ENCODE peak calls at places on chromosomes 7 and 10, in eight cellular contexts. P, T, X, A, N, W, U and K are unnamed samples.

GRCh38 chr7:24337180-24337579 is 53.2 kb downstream of the NPY start:
- DNase-seq in T (no peak), X (no peak), P (no peak), W (no peak), A (no peak), U (no peak), N (no peak), K (no peak)

GRCh38 chr10:103554488-103555320 is 61.2 kb downstream of the NEURL1 start:
- DNase-seq in T (peak), P (no peak), A (peak), U (peak), X (peak), W (no peak), N (peak), K (no peak)

GRCh38 chr10:84845628-84846261 is 517.4 kb downstream of the CCSER2 start:
- DNase-seq in A (no peak), U (no peak), T (no peak), N (no peak), W (no peak), P (no peak), X (no peak), K (no peak)

GRCh38 chr7:42017356-42017986 is 219.5 kb downstream of the GLI3 start:
- DNase-seq in T (no peak), P (no peak), N (no peak), X (no peak), A (no peak), U (no peak), W (no peak), K (no peak)

GRCh38 chr7:150311711-150312110 is 11.4 kb upstream of the LRRC61 start:
- DNase-seq in X (no peak), U (no peak), P (no peak), N (peak), W (no peak), T (no peak), A (no peak), K (no peak)

GRCh38 chr7:90655566-90655965 is 59.4 kb downstream of the CDK14 start:
- DNase-seq in U (no peak), A (peak), X (no peak), W (no peak), N (peak), T (no peak), P (no peak), K (no peak)

GRCh38 chr10:5461914-5462840 is 37.2 kb downstream of the CALML5 start:
- DNase-seq in P (no peak), W (no peak), N (no peak), U (no peak), T (no peak), X (no peak), A (no peak), K (no peak)

GRCh38 chr10:102268333-102268999 is 23.1 kb downstream of the GBF1 start:
- DNase-seq in A (no peak), P (no peak), W (no peak), T (no peak), U (no peak), N (peak), X (no peak), K (no peak)

GRCh38 chr10:100025528-100026070 is 15.9 kb upstream of the DNMBP start:
- DNase-seq in X (no peak), N (no peak), W (no peak), T (no peak), U (peak), P (no peak), A (no peak), K (no peak)

GRCh38 chr10:15898046-15898445 is 37.7 kb upstream of the MINDY3 start:
- DNase-seq in A (peak), T (no peak), P (no peak), U (no peak), W (no peak), X (no peak), N (peak), K (no peak)

GRCh38 chr10:14389981-14390590 is 59.4 kb upstream of the FRMD4A start:
- DNase-seq in N (no peak), T (peak), W (no peak), U (no peak), X (no peak), A (no peak), P (no peak), K (no peak)

GRCh38 chr7:6251653-6252052 is 20.8 kb downstream of the CYTH3 start:
- DNase-seq in T (no peak), U (no peak), A (no peak), X (no peak), P (no peak), N (peak), W (no peak), K (no peak)

GRCh38 chr10:25457552-25457951 is 282.8 kb downstream of the GPR158 start:
- DNase-seq in A (no peak), W (no peak), X (no peak), N (no peak), P (no peak), U (no peak), T (no peak), K (no peak)

DNA sequence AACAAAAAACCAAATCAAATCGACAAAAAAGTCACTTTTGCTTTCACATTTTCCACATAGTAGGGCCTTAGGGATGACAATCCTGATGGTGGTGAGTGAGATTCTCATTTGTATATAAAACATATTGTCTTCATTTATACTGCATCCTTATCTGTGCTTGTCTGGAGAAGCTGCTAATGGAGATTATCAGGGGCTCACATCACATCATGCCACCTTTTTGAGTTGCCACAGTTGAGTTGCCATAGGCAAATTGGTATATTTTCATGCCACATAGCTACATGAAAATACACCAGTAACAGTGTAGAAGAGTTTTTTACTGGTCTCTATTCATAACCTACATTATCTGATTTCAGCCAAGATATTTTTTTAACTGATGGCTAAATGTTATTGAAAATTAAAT is 85.3 kb downstream of the CNTNAP2 start:
- DNase-seq in N (no peak), T (no peak), U (no peak), A (no peak), W (no peak), X (no peak), P (no peak), K (no peak)
- TF ChIP-seq CTCF in N (no peak), T (no peak), U (no peak), A (no peak), W (no peak), X (no peak), P (no peak), K (no peak)

GRCh38 chr7:80288175-80289122 is 153.8 kb downstream of the GNAI1 start:
- DNase-seq in N (peak), A (no peak), P (no peak), X (no peak), U (peak), T (no peak), W (no peak), K (no peak)
- TF ChIP-seq CTCF in N (peak), A (no peak), P (peak), X (no peak), U (no peak), T (no peak), W (peak), K (peak)

GRCh38 chr10:91412688-91413087 is 2.5 kb downstream of the HECTD2 start:
- DNase-seq in N (no peak), U (no peak), X (no peak), W (no peak), P (no peak), A (no peak), T (no peak), K (no peak)

GRCh38 chr10:91409869-91410637 is at the start of gene HECTD2:
- DNase-seq in P (peak), N (peak), W (peak), X (peak), A (peak), U (peak), T (peak), K (peak)

GRCh38 chr10:91406322-91406721 is 3.8 kb upstream of the HECTD2 start:
- DNase-seq in X (no peak), U (no peak), N (no peak), T (no peak), W (no peak), P (no peak), A (no peak), K (no peak)

GRCh38 chr10:91409069-91409868 is 875 bp upstream of the HECTD2 start:
- DNase-seq in X (peak), N (peak), W (peak), T (peak), P (peak), A (peak), U (peak), K (peak)

DNA sequence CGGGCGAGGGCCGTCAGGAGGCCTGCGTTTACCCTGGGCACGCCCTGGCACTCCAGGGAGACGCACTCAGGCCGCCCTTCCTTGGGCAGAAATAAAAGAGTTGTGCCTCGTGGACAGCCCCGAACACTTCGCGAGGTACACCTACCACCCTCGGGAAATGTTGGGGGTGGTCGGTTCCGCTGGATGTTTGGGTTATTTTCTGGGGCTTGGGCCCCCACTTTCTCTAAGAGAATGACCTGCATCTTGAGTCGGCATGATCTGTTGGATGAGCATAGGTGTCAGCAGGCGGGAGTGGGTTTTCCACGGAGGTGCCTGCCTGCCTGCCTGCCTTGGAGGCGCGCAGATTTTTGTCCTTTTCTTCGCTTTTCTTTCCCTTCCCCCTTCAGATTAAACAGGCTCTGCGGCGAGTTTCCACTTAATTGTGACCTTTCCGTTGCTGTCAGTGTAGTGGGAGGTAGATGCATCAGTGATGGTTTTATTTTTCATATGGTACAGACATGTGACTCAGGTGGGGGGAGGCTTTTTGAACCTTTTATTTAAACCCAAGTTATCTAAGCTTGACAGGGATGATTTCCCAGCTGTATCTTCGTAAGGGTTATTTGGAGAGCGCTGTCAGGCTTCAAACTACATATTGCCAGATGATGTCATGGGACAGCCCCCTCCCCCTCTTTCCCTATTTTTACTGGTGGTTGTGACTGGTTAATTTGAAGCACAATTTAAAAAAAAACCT is 659 bp downstream of the HECTD2 start:
- DNase-seq in A (peak), U (no peak), W (no peak), T (peak), P (no peak), N (peak), X (no peak), K (no peak)
- TF ChIP-seq CTCF in A (no peak), U (no peak), W (no peak), T (no peak), P (no peak), N (no peak), X (no peak), K (peak)

DNA sequence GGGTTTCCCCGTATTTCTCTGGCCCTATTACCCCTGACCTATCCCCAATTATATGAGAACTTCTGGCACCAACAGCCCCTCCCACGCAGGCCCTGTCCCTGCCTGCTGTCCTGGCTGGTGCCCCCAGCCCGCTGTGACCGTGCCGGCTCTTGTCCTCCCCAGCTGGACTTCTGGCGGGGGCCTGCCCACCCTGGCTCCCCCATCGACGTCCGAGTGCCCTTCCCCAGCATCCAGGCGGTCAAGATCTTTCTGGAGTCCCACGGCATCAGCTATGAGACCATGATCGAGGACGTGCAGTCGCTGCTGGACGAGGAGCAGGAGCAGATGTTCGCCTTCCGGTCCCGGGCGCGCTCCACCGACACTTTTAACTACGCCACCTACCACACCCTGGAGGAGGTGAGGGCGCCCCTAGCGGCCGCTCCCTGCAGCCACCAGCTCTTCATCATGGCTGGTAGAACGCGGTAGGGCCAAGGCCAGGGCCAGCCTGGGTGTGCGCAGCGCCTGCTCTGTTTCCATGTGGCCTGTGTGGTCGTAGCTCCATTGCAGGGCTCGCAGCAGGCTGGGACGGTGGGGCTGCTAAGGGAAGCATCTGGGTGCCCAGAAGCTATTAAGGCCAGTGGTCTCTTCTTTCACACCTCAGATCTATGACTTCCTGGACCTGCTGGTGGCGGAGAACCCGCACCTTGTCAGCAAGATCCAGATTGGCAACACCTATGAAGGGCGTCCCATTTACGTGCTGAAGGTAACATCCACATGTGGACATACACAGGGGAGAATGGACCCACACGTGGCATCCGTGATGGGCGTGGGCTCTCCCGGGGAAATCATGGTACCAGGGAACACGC is 1.4 kb downstream of the CPA1 start:
- DNase-seq in P (no peak), U (no peak), T (no peak), W (no peak), A (no peak), N (no peak), X (no peak), K (no peak)
- TF ChIP-seq CTCF in P (no peak), U (no peak), T (no peak), W (peak), A (no peak), N (peak), X (no peak), K (no peak)

DNA sequence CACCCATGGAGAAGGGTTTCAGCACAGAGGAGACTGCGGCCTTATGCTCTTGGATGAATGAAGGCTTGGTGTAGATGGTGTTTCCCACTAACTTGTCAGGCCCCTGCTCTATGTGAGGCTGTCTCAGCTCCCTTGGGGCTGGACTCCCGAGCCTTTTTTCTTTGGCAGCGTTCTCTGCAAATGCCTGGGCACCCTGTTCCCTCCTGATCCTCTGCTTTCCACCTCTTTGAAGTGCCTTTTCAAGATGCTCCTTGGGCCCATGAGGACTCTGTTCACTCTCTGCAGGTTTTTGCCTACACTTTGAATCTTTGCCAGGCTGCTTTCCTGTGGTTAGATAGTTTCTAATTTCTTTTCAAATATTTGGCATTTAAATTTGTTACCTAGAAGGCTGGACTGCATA is 6.8 kb upstream of the ACBD5 start:
- DNase-seq in T (no peak), U (no peak), X (no peak), A (no peak), P (no peak), W (no peak), N (no peak), K (no peak)
- TF ChIP-seq CTCF in T (no peak), U (no peak), X (no peak), A (no peak), P (no peak), W (no peak), N (no peak), K (no peak)

GRCh38 chr10:119526606-119527592 is 15.6 kb downstream of the RGS10 start:
- DNase-seq in T (no peak), N (no peak), X (no peak), A (no peak), P (no peak), W (no peak), U (no peak), K (peak)
- TF ChIP-seq CTCF in T (no peak), N (peak), X (no peak), A (no peak), P (no peak), W (no peak), U (peak), K (no peak)